ENCODE peak calls at places on chromosomes 4 and X, in seven cellular contexts. H is left lobe of liver; B is activated CD4-positive, alpha-beta T cell treated with anti-CD3 and anti-CD28 coated beads for 1 hour; F is fibroblast of the aortic adventitia; Q is iris pigment epithelial cell; J is effector memory CD8-positive, alpha-beta T cell; O is immature natural killer cell. D is an unnamed sample.
A peak's percentile ranks its signal among the peaks of the same experiment; 100 is the strongest.

GRCh38 chr4:102780476-102781144 is 19.8 kb upstream of the MANBA start:
- DNase-seq in Q (peak; percentile 61), B (no peak), H (no peak), O (no peak), J (no peak), F (peak; percentile 33), D (no peak)

GRCh38 chr4:57233391-57233790 is 123.2 kb upstream of the IGFBP7 start:
- DNase-seq in O (no peak), B (no peak), H (no peak), F (peak; percentile 20), Q (peak; percentile 57), J (no peak), D (no peak)

GRCh38 chr4:83054928-83055327 is 19.9 kb downstream of the COPS4 start:
- DNase-seq in F (peak; percentile 34), Q (peak; percentile 18), J (no peak), O (peak; percentile 30), B (no peak), H (no peak), D (peak; percentile 25)

GRCh38 chr4:184775854-184776555 is 42.1 kb upstream of the CENPU start:
- DNase-seq in F (no peak), Q (no peak), H (no peak), B (no peak), O (no peak), J (no peak), D (no peak)

GRCh38 chrX:17377047-17377692 is 2.2 kb downstream of the NHS start:
- DNase-seq in B (no peak), H (no peak), Q (no peak), J (no peak), F (peak; percentile 51), O (no peak), D (no peak)

GRCh38 chrX:153878969-153879653 is 6.9 kb downstream of the L1CAM start:
- DNase-seq in Q (no peak), H (no peak), J (no peak), F (no peak), O (no peak), B (no peak), D (no peak)

GRCh38 chrX:112863850-112864249 is 23.2 kb upstream of the AMOT start:
- DNase-seq in H (no peak), F (no peak), J (no peak), B (no peak), O (no peak), Q (no peak), D (no peak)

GRCh38 chr4:26717332-26717731 is 133.4 kb downstream of the TBC1D19 start:
- DNase-seq in B (no peak), H (no peak), J (no peak), Q (peak; percentile 73), O (no peak), F (peak; percentile 75), D (no peak)

GRCh38 chr4:160808174-160808573 is 1355.6 kb downstream of the FSTL5 start:
- DNase-seq in B (no peak), J (no peak), F (no peak), Q (no peak), O (no peak), H (no peak), D (no peak)

GRCh38 chr4:4430492-4431195 is 43.7 kb downstream of the NSG1 start:
- DNase-seq in Q (peak; percentile 83), O (peak; percentile 47), B (no peak), F (peak; percentile 78), J (peak; percentile 41), H (no peak), D (peak; percentile 54)

GRCh38 chr4:130074096-130074495 is 978.1 kb downstream of the C4orf33 start:
- DNase-seq in F (no peak), B (no peak), J (no peak), Q (no peak), H (peak; percentile 66), O (no peak), D (no peak)

D was measured in CD4-positive, alpha-beta memory T cell.